ENCODE peak calls at places on chromosomes 2 and 18, in six cellular contexts. O is AG09319, B is Panc1, R is psoas muscle, M is tibial artery, T is fibroblast of the conjunctiva. C is an unnamed sample.

GRCh38 chr2:144381716-144382115 is 138.2 kb downstream of the ZEB2 start:
- DNase-seq in R (no peak), B (no peak), O (no peak), T (no peak), M (no peak), C (no peak)

GRCh38 chr2:9832586-9832985 is 10.7 kb upstream of the TAF1B start:
- DNase-seq in T (peak), R (no peak), B (no peak), O (peak), M (no peak), C (no peak)

GRCh38 chr2:120600786-120601185 is 134.9 kb upstream of the GLI2 start:
- DNase-seq in B (no peak), M (no peak), T (no peak), R (no peak), O (no peak), C (no peak)

GRCh38 chr2:233409286-233409991 is 55.1 kb downstream of the DGKD start:
- DNase-seq in B (no peak), R (no peak), O (no peak), M (peak), T (no peak), C (no peak)

GRCh38 chr2:54009549-54009948 is 38.8 kb upstream of the PSME4 start:
- DNase-seq in R (no peak), M (no peak), B (no peak), T (no peak), O (no peak), C (no peak)

GRCh38 chr2:37167636-37168182 is 10.9 kb upstream of the EIF2AK2 start:
- DNase-seq in M (no peak), B (no peak), O (no peak), T (no peak), R (no peak), C (no peak)

GRCh38 chr2:65722028-65722427 is 289.6 kb upstream of the SPRED2 start:
- DNase-seq in M (peak), B (no peak), R (peak), O (no peak), T (no peak), C (peak)

GRCh38 chr2:118046628-118047210 is 32.8 kb upstream of the CCDC93 start:
- DNase-seq in O (no peak), R (no peak), M (no peak), B (no peak), T (peak), C (no peak)

GRCh38 chr2:238155051-238155760 is 3.6 kb upstream of the ERFE start:
- DNase-seq in R (peak), B (no peak), M (no peak), O (peak), T (no peak), C (no peak)

GRCh38 chr18:8816233-8816632 is 110.9 kb downstream of the MTCL1 start:
- DNase-seq in T (no peak), B (no peak), O (no peak), R (no peak), M (no peak), C (no peak)

GRCh38 chr2:222566229-222566628 is 89.7 kb downstream of the FARSB start:
- DNase-seq in M (no peak), B (no peak), R (no peak), O (no peak), T (no peak), C (no peak)

GRCh38 chr2:112275887-112276773 is 733 bp downstream of the ZC3H6 start:
- DNase-seq in T (peak), R (peak), M (peak), B (no peak), O (peak), C (peak)

GRCh38 chr2:13666582-13667414 is 950.1 kb downstream of the TRIB2 start:
- DNase-seq in M (no peak), O (no peak), B (no peak), R (no peak), T (no peak), C (no peak)

GRCh38 chr2:241514986-241515737 is 6.8 kb upstream of the STK25 start:
- DNase-seq in O (no peak), M (no peak), T (no peak), B (no peak), R (no peak), C (no peak)

GRCh38 chr18:48838166-48838775 is 112.5 kb downstream of the SMAD7 start:
- DNase-seq in B (no peak), O (no peak), T (no peak), R (no peak), M (no peak), C (no peak)

GRCh38 chr2:222423632-222424280 is 587 bp upstream of the SGPP2 start:
- DNase-seq in O (no peak), M (no peak), T (no peak), R (no peak), B (no peak), C (no peak)

GRCh38 chr2:211649331-211649730 is 889.3 kb downstream of the ERBB4 start:
- DNase-seq in T (no peak), O (no peak), B (no peak), R (no peak), M (no peak), C (no peak)

GRCh38 chr2:240447934-240448333 is 12.5 kb downstream of the GPC1 start:
- DNase-seq in T (no peak), O (no peak), B (no peak), M (no peak), R (no peak), C (no peak)

GRCh38 chr18:46596119-46596518 is 60.9 kb downstream of the LOXHD1 start:
- DNase-seq in M (no peak), R (no peak), B (no peak), T (no peak), O (no peak), C (no peak)

GRCh38 chr2:168311265-168311925 is 64.0 kb upstream of the STK39 start:
- DNase-seq in B (no peak), M (no peak), R (no peak), T (no peak), O (no peak), C (no peak)

GRCh38 chr2:101736861-101737291 is 39.4 kb downstream of the MAP4K4 start:
- DNase-seq in T (peak), M (no peak), B (no peak), R (no peak), O (no peak), C (no peak)

GRCh38 chr18:58581265-58581664 is 47.6 kb downstream of the ALPK2 start:
- DNase-seq in M (no peak), T (peak), O (peak), R (no peak), B (no peak), C (no peak)

GRCh38 chr2:112003585-112003984 is 51.5 kb upstream of the TMEM87B start:
- DNase-seq in T (no peak), B (no peak), O (no peak), R (no peak), M (no peak), C (no peak)

GRCh38 chr18:75364512-75364911 is 63.0 kb downstream of the SMIM21 start:
- DNase-seq in B (no peak), O (no peak), R (no peak), M (no peak), T (no peak), C (no peak)

GRCh38 chr2:182522930-182523541 is 96.2 kb upstream of the PDE1A start:
- DNase-seq in T (no peak), R (no peak), B (no peak), O (no peak), M (no peak), C (no peak)

C was measured in uterus.